ENCODE peak calls at places on chromosomes 3 and 15, in seven cellular contexts. Z is Peyer's patch; A is WTC11; U is PC-9; I is K562; N is CD8-positive, alpha-beta T cell; L is B cell. P is an unnamed sample.

GRCh38 chr3:160686955-160687535 is 10.1 kb downstream of the ARL14 start:
- DNase-seq in L (no peak), I (no peak), Z (no peak), A (no peak), U (no peak), N (no peak), P (no peak)

GRCh38 chr3:59818033-59818936 is 768.5 kb upstream of the CFAP20DC start:
- DNase-seq in A (no peak), U (peak), N (no peak), Z (peak), I (peak), L (no peak), P (peak)

GRCh38 chr3:12841085-12841969 is at the start of gene RPL32:
- DNase-seq in A (peak), U (peak), I (peak), Z (peak), N (peak), L (peak), P (peak)

GRCh38 chr15:80967451-80967850 is 22.2 kb downstream of the MESD start:
- DNase-seq in N (peak), U (peak), A (peak), L (no peak), Z (no peak), I (no peak), P (no peak)

GRCh38 chr3:9957214-9957613 is 5.0 kb upstream of the PRRT3 start:
- DNase-seq in U (no peak), L (no peak), A (no peak), I (no peak), Z (no peak), N (no peak), P (no peak)

GRCh38 chr3:99645277-99646106 is 7.1 kb downstream of the COL8A1 start:
- DNase-seq in A (peak), I (peak), L (no peak), Z (no peak), U (no peak), N (no peak), P (no peak)

GRCh38 chr3:16928386-16929132 is 43.8 kb downstream of the PLCL2 start:
- DNase-seq in Z (no peak), L (no peak), A (no peak), N (no peak), U (no peak), I (no peak), P (no peak)

GRCh38 chr3:98966862-98967554 is 65.5 kb upstream of the DCBLD2 start:
- DNase-seq in L (no peak), Z (no peak), U (no peak), A (no peak), N (no peak), I (no peak), P (no peak)

GRCh38 chr15:94252223-94252766 is 20.9 kb downstream of the MCTP2 start:
- DNase-seq in A (no peak), Z (no peak), U (no peak), L (no peak), I (no peak), N (no peak), P (no peak)

GRCh38 chr15:49852756-49853155 is 231.9 kb downstream of the DTWD1 start:
- DNase-seq in Z (no peak), L (no peak), U (no peak), A (no peak), N (no peak), I (no peak), P (no peak)

GRCh38 chr15:76585573-76585892 is 249.0 kb downstream of the ISL2 start:
- DNase-seq in U (no peak), I (no peak), A (no peak), Z (no peak), L (no peak), N (no peak), P (no peak)

GRCh38 chr15:33960160-33960559 is 8.1 kb upstream of the CHRM5 start:
- DNase-seq in U (no peak), Z (no peak), I (no peak), N (no peak), L (no peak), A (no peak), P (no peak)

GRCh38 chr3:186168976-186169375 is 60.1 kb upstream of the ETV5 start:
- DNase-seq in U (no peak), I (no peak), Z (no peak), A (no peak), L (no peak), N (no peak), P (no peak)

GRCh38 chr3:162569314-162569713 is 1072.7 kb downstream of the OTOL1 start:
- DNase-seq in L (no peak), U (no peak), I (no peak), N (no peak), A (no peak), Z (no peak), P (no peak)

GRCh38 chr3:147002721-147003120 is 397.6 kb upstream of the PLSCR5 start:
- DNase-seq in I (no peak), L (no peak), A (no peak), N (no peak), U (no peak), Z (no peak), P (no peak)

GRCh38 chr15:38651328-38652038 is 86.9 kb upstream of the RASGRP1 start:
- DNase-seq in N (peak), U (no peak), A (no peak), L (peak), Z (no peak), I (no peak), P (no peak)

GRCh38 chr3:168094580-168094876 is 1.2 kb downstream of the GOLIM4 start:
- DNase-seq in Z (no peak), N (no peak), L (no peak), I (no peak), U (no peak), A (peak), P (no peak)

GRCh38 chr15:85005319-85005718 is 23.7 kb downstream of the PDE8A start:
- DNase-seq in Z (no peak), I (no peak), A (no peak), L (no peak), U (no peak), N (no peak), P (no peak)
- TF ChIP-seq CTCF in Z (no peak), I (no peak), A (no peak), L (no peak), U (peak), N (no peak), P (no peak)

GRCh38 chr3:52290596-52291507 is 3.2 kb downstream of the GLYCTK start:
- DNase-seq in N (no peak), A (no peak), U (no peak), Z (peak), I (no peak), L (no peak), P (no peak)

GRCh38 chr3:52291508-52292181 is 4.0 kb downstream of the GLYCTK start:
- DNase-seq in N (peak), A (peak), U (peak), Z (peak), I (peak), L (peak), P (no peak)

GRCh38 chr3:52288674-52289073 is 1.0 kb downstream of the GLYCTK start:
- DNase-seq in N (no peak), L (no peak), U (no peak), A (no peak), I (no peak), Z (peak), P (no peak)

GRCh38 chr3:52289338-52289746 is 1.7 kb downstream of the GLYCTK start:
- DNase-seq in U (no peak), Z (peak), I (no peak), L (no peak), A (no peak), N (no peak), P (no peak)

DNA sequence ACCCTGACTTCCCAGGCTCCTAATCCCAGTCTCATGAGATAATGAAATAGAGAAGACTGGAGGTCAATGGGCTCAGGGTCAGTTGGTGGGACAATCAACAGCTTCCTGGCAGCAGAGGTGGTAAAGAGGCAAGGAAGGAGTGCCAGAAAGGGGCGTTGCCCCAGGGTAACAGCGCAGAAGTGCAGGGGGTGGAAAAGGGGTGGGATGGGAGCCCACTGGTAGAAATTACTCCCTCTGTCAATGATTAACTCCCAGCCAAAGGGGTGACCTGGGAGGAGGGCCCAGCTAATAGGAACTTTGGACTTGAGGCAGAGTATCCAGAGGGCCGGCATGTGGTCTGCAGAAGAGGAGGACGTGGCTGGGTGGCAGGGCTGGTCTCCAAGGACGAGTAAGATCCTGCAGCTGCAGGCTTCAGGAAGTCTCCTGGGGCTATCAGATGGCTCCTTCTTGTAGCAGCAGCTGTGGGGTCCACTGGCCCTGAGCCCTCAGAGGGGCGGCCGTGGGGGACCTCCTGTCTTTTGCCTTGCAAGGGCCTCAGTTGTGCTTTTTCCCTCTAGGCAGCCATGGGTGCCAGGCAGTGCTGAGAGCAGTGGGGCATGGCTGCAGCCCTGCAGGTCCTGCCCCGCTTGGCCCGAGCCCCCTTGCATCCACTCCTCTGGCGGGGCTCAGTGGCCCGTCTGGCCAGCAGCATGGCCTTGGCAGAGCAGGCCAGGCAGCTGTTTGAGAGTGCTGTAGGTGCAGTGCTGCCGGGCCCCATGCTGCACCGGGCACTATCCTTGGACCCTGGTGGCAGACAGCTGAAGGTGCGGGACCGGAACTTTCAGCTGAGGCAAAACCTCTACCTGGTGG is 2.3 kb downstream of the GLYCTK start:
- DNase-seq in I (no peak), A (no peak), Z (peak), L (no peak), U (no peak), N (no peak), P (no peak)
- TF ChIP-seq CTCF in I (no peak), A (no peak), Z (no peak), L (no peak), U (no peak), N (no peak), P (no peak)

GRCh38 chr3:116413319-116413718 is 32.0 kb downstream of the LSAMP start:
- DNase-seq in I (no peak), U (no peak), A (no peak), L (no peak), N (no peak), Z (no peak), P (no peak)
- TF ChIP-seq CTCF in I (no peak), U (no peak), A (no peak), L (no peak), N (no peak), Z (no peak), P (no peak)

GRCh38 chr3:188000361-188000861 is 153.5 kb upstream of the LPP start:
- DNase-seq in Z (peak), A (no peak), U (no peak), L (no peak), N (no peak), I (no peak), P (no peak)

GRCh38 chr3:188001926-188002325 is 152.0 kb upstream of the LPP start:
- DNase-seq in Z (no peak), I (no peak), L (no peak), U (no peak), A (no peak), N (no peak), P (no peak)

GRCh38 chr3:188001052-188001567 is 152.8 kb upstream of the LPP start:
- DNase-seq in N (no peak), L (no peak), A (no peak), U (no peak), I (no peak), Z (no peak), P (no peak)

GRCh38 chr3:188002626-188003138 is 151.3 kb upstream of the LPP start:
- DNase-seq in I (no peak), A (no peak), L (no peak), Z (no peak), N (no peak), U (no peak), P (no peak)

DNA sequence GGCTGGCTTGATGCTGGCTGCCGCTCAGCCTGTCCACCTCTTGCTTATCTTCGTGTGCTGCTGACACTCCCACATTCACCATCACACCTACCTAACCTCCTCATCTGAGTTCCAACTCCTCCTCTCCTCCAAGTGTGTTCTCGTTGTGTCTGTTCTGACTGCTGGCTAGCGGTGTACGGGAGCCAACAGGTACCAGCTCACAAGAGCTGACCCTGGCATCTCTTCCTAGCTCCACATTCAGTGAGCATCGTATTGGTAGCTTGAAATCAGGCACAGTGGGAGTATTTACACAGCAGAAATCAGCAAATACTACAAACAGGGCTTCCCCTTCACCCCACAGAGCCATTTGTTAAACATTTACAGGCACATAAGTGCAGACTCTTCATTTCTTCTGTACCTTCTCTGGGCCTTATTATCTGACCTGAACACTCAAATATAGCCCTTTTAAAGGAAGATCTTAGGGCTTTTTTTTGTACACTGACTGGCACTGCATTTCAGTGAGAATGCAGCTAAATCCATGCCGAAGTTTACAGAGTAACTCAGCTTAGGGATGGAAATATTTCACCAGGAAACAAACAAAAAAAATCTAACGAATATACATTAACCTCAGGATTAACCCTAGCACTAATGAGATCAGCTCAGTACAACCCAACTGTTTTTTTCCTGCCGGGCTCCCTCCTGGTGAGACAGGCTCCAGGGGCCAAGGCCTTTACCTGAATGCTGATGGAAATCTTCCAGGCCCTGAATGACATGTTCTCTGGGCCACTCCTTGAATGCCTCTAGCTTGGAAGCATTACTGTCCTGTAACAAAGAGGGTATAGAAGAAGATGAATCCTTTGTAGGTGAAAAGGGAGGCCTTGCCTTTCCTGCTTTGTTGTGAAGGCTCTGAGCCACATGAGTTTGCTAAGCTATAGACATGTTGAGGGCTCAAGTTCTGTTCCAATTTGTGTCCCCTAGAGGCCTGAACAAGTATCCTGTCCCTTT is 150.5 kb upstream of the LPP start:
- DNase-seq in U (peak), I (no peak), A (no peak), Z (peak), L (no peak), N (no peak), P (no peak)
- TF ChIP-seq CTCF in U (no peak), I (no peak), A (no peak), Z (no peak), L (no peak), N (no peak), P (no peak)

GRCh38 chr15:42072141-42072685 is 22.1 kb downstream of the PLA2G4D start:
- DNase-seq in I (no peak), L (no peak), Z (no peak), A (no peak), N (no peak), U (no peak), P (no peak)

GRCh38 chr15:42070966-42071350 is 23.4 kb downstream of the PLA2G4D start:
- DNase-seq in N (no peak), L (no peak), I (no peak), U (no peak), A (no peak), Z (no peak), P (no peak)

GRCh38 chr15:42071717-42072116 is 22.6 kb downstream of the PLA2G4D start:
- DNase-seq in A (no peak), I (no peak), N (no peak), U (no peak), Z (no peak), L (no peak), P (no peak)

GRCh38 chr15:42070276-42070965 is 23.9 kb downstream of the PLA2G4D start:
- DNase-seq in A (no peak), L (no peak), N (no peak), Z (no peak), I (no peak), U (no peak), P (no peak)

DNA sequence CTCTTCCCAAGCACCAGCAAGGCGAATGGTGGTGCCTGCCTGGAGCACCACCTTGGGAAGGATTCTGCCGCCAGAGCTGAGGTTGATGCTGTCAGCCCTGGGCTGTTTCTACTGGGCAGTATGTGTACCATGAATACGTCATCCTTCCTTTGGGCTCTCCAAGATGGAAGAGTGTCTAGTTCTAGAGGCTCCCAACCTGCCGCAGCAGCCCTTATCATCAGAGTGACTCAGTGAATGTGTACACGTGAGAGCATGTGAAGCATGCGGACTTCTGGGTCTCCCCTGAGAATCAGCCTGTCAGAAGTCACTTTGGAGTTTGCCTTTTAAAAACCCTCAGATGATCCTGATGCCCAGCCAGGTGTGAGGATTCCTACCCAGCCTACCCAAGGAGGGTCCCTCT is 20.9 kb downstream of the PLA2G4D start:
- DNase-seq in L (no peak), N (no peak), A (no peak), U (no peak), I (no peak), Z (no peak), P (no peak)
- TF ChIP-seq CTCF in L (no peak), N (no peak), A (no peak), U (no peak), I (no peak), Z (no peak), P (no peak)

GRCh38 chr3:49124991-49125670 is 4.5 kb upstream of the USP19 start:
- DNase-seq in N (no peak), I (no peak), A (peak), U (no peak), L (no peak), Z (no peak), P (no peak)
- TF ChIP-seq CTCF in N (no peak), I (no peak), A (no peak), U (no peak), L (no peak), Z (no peak), P (no peak)

DNA sequence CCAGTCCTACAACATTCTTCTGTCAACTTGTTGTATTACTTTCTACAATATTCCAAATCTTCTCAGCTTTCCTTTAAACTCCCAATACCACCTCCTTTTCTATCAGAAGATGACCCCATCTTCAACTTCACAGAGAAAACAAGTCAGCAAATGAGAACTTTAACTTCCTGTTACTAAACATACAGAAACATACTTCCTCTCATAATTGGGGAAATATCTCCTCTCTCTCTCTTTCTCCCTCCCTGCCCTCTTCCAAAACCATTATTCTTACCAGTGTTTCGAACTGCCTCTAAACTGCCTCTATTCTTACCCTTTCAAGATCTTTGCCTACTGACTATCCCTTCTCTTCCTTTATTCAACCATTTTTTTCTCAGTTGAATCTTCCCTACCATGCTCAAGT is 1.7 kb upstream of the SNAP23 start:
- DNase-seq in U (no peak), N (no peak), L (no peak), A (no peak), I (no peak), Z (no peak), P (no peak)
- TF ChIP-seq CTCF in U (no peak), N (no peak), L (no peak), A (no peak), I (no peak), Z (no peak), P (no peak)